ENCODE peak calls at places on chromosomes 11 and 22, in eight cellular contexts. H is hepatocyte, L is PC-3, E is neural progenitor cell, X is IMR-90, C is A549, G is fibroblast of lung, Q is MM.1S. S is an unnamed sample.
A peak's percentile ranks its signal among the peaks of the same experiment; 100 is the strongest.

GRCh38 chr11:133946541-133947297 is 10.0 kb downstream of the IGSF9B start:
- DNase-seq in C (no peak), H (no peak), G (no peak), E (peak; percentile 68), L (no peak), Q (no peak), X (no peak), S (no peak)

GRCh38 chr22:40426671-40427070 is 56.3 kb downstream of the SGSM3 start:
- DNase-seq in L (no peak), G (peak; percentile 85), X (peak; percentile 88), H (no peak), E (no peak), Q (no peak), C (no peak), S (no peak)

GRCh38 chr11:123561046-123561781 is 93.2 kb downstream of the SCN3B start:
- DNase-seq in C (no peak), L (no peak), G (peak; percentile 54), Q (no peak), X (peak; percentile 56), H (peak; percentile 33), E (peak; percentile 58), S (no peak)

GRCh38 chr11:64510759-64511158 is 80.3 kb upstream of the SLC22A12 start:
- DNase-seq in C (no peak), E (peak; percentile 9), X (no peak), H (no peak), Q (no peak), L (no peak), G (no peak), S (no peak)

GRCh38 chr11:556857-557256 is 3.7 kb downstream of the LMNTD2 start:
- DNase-seq in C (no peak), L (no peak), Q (no peak), E (no peak), H (no peak), X (no peak), G (no peak), S (no peak)

GRCh38 chr22:44312766-44313165 is at the start of gene SHISAL1:
- DNase-seq in X (peak; percentile 22), H (no peak), E (no peak), L (peak; percentile 18), C (no peak), G (peak; percentile 74), Q (no peak), S (no peak)

GRCh38 chr11:73240190-73240781 is 22.2 kb downstream of the P2RY2 start:
- DNase-seq in L (no peak), H (no peak), E (peak; percentile 48), G (peak; percentile 41), C (no peak), X (peak; percentile 72), Q (no peak), S (no peak)

GRCh38 chr11:22192289-22192641 is 620 bp upstream of the ANO5 start:
- DNase-seq in C (peak; percentile 66), G (peak; percentile 0), X (no peak), Q (peak; percentile 14), H (peak; percentile 52), E (peak; percentile 61), L (no peak), S (no peak)

GRCh38 chr22:35740616-35741015 is 22.9 kb downstream of the APOL5 start:
- DNase-seq in C (no peak), H (no peak), E (no peak), G (no peak), Q (no peak), X (no peak), L (no peak), S (no peak)

GRCh38 chr11:6574816-6575715 is 28.4 kb downstream of the RRP8 start:
- DNase-seq in Q (no peak), E (no peak), L (no peak), C (no peak), G (no peak), X (no peak), H (no peak), S (no peak)

GRCh38 chr11:6579681-6580080 is 23.7 kb downstream of the RRP8 start:
- DNase-seq in C (no peak), G (no peak), E (no peak), Q (no peak), X (no peak), H (no peak), L (no peak), S (no peak)

GRCh38 chr11:6572215-6572614 is 31.2 kb downstream of the RRP8 start:
- DNase-seq in H (no peak), L (peak; percentile 49), Q (no peak), X (peak; percentile 84), E (no peak), G (peak; percentile 93), C (no peak), S (no peak)

GRCh38 chr11:6578134-6578533 is 25.3 kb downstream of the RRP8 start:
- DNase-seq in X (no peak), C (no peak), Q (no peak), H (no peak), G (no peak), L (no peak), E (no peak), S (no peak)

GRCh38 chr11:6576471-6577373 is 26.7 kb downstream of the RRP8 start:
- DNase-seq in Q (no peak), C (no peak), X (peak; percentile 68), L (no peak), H (peak; percentile 58), E (no peak), G (peak; percentile 80), S (peak; percentile 29)
- H3K4me2 ChIP-seq in Q (no peak overlapping the region), C (no peak overlapping the region), X (no peak overlapping the region), L (no peak overlapping the region), H (peak overlapping the region; percentile 47), E (no peak overlapping the region), G (no peak overlapping the region), S (no peak overlapping the region)

GRCh38 chr22:32200752-32201151 is 4.1 kb downstream of the RFPL2 start:
- DNase-seq in C (no peak), X (no peak), H (no peak), E (no peak), L (no peak), G (no peak), Q (peak; percentile 16), S (no peak)

GRCh38 chr22:32203181-32204105 is 1.4 kb downstream of the RFPL2 start:
- DNase-seq in X (no peak), G (no peak), L (no peak), E (no peak), Q (no peak), H (peak; percentile 14), C (peak; percentile 5), S (no peak)

GRCh38 chr22:32204211-32204855 is 540 bp downstream of the RFPL2 start:
- DNase-seq in L (no peak), E (peak; percentile 63), Q (no peak), G (no peak), C (peak; percentile 32), X (no peak), H (peak; percentile 56), S (peak; percentile 19)

GRCh38 chr22:32202539-32203180 is 2.2 kb downstream of the RFPL2 start:
- DNase-seq in Q (peak; percentile 57), L (peak; percentile 58), H (peak; percentile 84), X (peak; percentile 22), E (peak; percentile 76), G (peak; percentile 41), C (peak; percentile 47), S (peak; percentile 56)

DNA sequence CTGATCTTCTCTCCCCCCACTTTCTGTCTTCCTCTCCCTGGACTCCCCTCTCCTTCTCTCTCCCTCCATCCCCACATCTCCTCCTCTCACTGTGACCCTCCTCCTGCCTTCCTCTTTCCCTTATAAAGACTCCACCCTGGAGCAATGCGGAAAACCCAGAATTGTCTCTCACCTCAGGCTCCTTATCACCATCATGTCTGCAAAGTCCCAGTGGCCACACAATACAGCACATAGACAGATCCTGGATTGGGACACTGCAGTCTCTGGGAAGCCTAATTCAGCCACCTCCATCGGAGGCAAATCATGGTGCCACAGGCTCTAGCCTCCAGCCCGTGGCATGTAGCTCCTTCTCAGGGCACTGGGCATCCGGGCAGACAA is 2.7 kb downstream of the RFPL2 start:
- DNase-seq in L (no peak), E (no peak), H (no peak), X (no peak), Q (no peak), C (no peak), G (no peak), S (no peak)
- H3K4me2 ChIP-seq in L (no peak overlapping the region), E (peak overlapping the region; percentile 92), H (no peak overlapping the region), X (no peak overlapping the region), Q (peak overlapping the region; percentile 4), C (peak overlapping the region; percentile 99), G (no peak overlapping the region), S (no peak overlapping the region)

GRCh38 chr22:42644422-42645340 is 4.3 kb upstream of the ATP5MGL start:
- DNase-seq in E (no peak), H (peak; percentile 52), C (no peak), X (no peak), L (no peak), G (peak; percentile 36), Q (no peak), S (peak; percentile 45)

GRCh38 chr22:42645341-42645937 is 3.8 kb downstream of the CYB5R3 start:
- DNase-seq in H (no peak), X (no peak), G (no peak), Q (no peak), L (no peak), C (no peak), E (no peak), S (peak; percentile 42)

GRCh38 chr22:42648017-42648367 is 1.2 kb downstream of the CYB5R3 start:
- DNase-seq in L (no peak), X (no peak), H (no peak), G (no peak), Q (no peak), E (no peak), C (no peak), S (no peak)

GRCh38 chr22:42646569-42647525 is 2.3 kb downstream of the CYB5R3 start:
- DNase-seq in Q (no peak), C (no peak), L (no peak), E (no peak), G (peak; percentile 35), H (peak; percentile 69), X (no peak), S (no peak)

GRCh38 chr22:42645938-42646568 is 3.1 kb downstream of the CYB5R3 start:
- DNase-seq in H (no peak), L (no peak), E (no peak), Q (no peak), G (no peak), C (no peak), X (no peak), S (no peak)
- H3K4me2 ChIP-seq in H (peak overlapping the region; percentile 92), L (no peak overlapping the region), E (no peak overlapping the region), Q (no peak overlapping the region), G (peak overlapping the region; percentile 60), C (no peak overlapping the region), X (peak overlapping the region; percentile 45), S (no peak overlapping the region)

DNA sequence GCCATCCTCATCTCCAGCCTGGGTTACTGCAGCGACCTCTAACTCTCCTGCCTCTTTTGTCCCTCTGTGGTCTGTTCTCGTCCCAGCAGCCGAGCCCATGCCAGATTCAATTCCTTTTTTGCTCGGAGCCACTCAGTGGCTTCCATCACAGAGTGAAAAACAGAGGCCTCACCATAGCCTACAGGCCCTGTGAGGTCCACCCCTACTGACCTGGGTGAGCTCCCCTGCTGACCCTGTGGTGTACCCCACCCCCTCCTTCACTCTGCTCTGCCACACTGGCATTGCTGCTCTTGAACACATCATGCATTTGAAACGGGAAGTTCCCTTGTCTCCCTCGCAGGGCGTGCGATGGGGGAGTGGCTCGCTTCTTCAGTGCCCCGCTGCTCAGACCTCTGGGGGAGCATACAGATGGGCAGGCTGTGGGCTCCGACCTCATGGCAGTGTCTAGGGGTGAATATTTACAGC is 2.1 kb downstream of the AIP start:
- DNase-seq in Q (no peak), G (no peak), X (no peak), C (no peak), H (no peak), E (no peak), L (no peak), S (no peak)
- H3K4me2 ChIP-seq in Q (no peak overlapping the region), G (no peak overlapping the region), X (no peak overlapping the region), C (no peak overlapping the region), H (no peak overlapping the region), E (no peak overlapping the region), L (peak overlapping the region; percentile 90), S (no peak overlapping the region)